ENCODE peak calls at places on chromosomes 7 and 10, in nine cellular contexts. One of them, this sample, is unnamed.

GRCh38 chr10:88385601-88386203 is 197.4 kb downstream of the RNLS start:
- DNase-seq in activated T-helper 1 cell treated with anti-CD3 and anti-CD28 coated beads, Interleukin-2, amount 50 U/mL, for 16 hours: peak; percentile 8
- DNase-seq in brain microvascular endothelial cell: no peak
- DNase-seq in H54: peak; percentile 29
- DNase-seq in naive B cell: peak; percentile 80
- DNase-seq in choroid plexus epithelial cell: no peak
- DNase-seq in ELF-1: no peak
- DNase-seq in cardiac muscle cell: no peak
- DNase-seq in spleen: peak; percentile 88
- DNase-seq in this sample: peak; percentile 13

GRCh38 chr7:139777304-139777890 is 401 bp downstream of the HIPK2 start:
- DNase-seq in activated T-helper 1 cell treated with anti-CD3 and anti-CD28 coated beads, Interleukin-2, amount 50 U/mL, for 16 hours: no peak
- DNase-seq in brain microvascular endothelial cell: no peak
- DNase-seq in H54: no peak
- DNase-seq in naive B cell: peak; percentile 27
- DNase-seq in choroid plexus epithelial cell: no peak
- DNase-seq in ELF-1: no peak
- DNase-seq in cardiac muscle cell: peak; percentile 69
- DNase-seq in spleen: peak; percentile 90
- DNase-seq in this sample: no peak

GRCh38 chr7:120996333-120996982 is 7.9 kb downstream of the CPED1 start:
- DNase-seq in activated T-helper 1 cell treated with anti-CD3 and anti-CD28 coated beads, Interleukin-2, amount 50 U/mL, for 16 hours: no peak
- DNase-seq in brain microvascular endothelial cell: peak; percentile 94
- DNase-seq in H54: no peak
- DNase-seq in naive B cell: peak; percentile 33
- DNase-seq in choroid plexus epithelial cell: peak; percentile 95
- DNase-seq in ELF-1: no peak
- DNase-seq in cardiac muscle cell: no peak
- DNase-seq in spleen: no peak
- DNase-seq in this sample: no peak

GRCh38 chr10:131553581-131553980 is 242.1 kb upstream of the TCERG1L start:
- DNase-seq in activated T-helper 1 cell treated with anti-CD3 and anti-CD28 coated beads, Interleukin-2, amount 50 U/mL, for 16 hours: no peak
- DNase-seq in brain microvascular endothelial cell: no peak
- DNase-seq in H54: no peak
- DNase-seq in naive B cell: no peak
- DNase-seq in choroid plexus epithelial cell: no peak
- DNase-seq in ELF-1: no peak
- DNase-seq in cardiac muscle cell: no peak
- DNase-seq in spleen: no peak
- DNase-seq in this sample: no peak

GRCh38 chr7:1647961-1648631 is 22.0 kb upstream of the ELFN1 start:
- DNase-seq in activated T-helper 1 cell treated with anti-CD3 and anti-CD28 coated beads, Interleukin-2, amount 50 U/mL, for 16 hours: no peak
- DNase-seq in brain microvascular endothelial cell: no peak
- DNase-seq in H54: no peak
- DNase-seq in naive B cell: no peak
- DNase-seq in choroid plexus epithelial cell: no peak
- DNase-seq in ELF-1: peak; percentile 51
- DNase-seq in cardiac muscle cell: peak; percentile 87
- DNase-seq in spleen: no peak
- DNase-seq in this sample: no peak

GRCh38 chr10:86075512-86075911 is 291.1 kb downstream of the GRID1 start:
- DNase-seq in activated T-helper 1 cell treated with anti-CD3 and anti-CD28 coated beads, Interleukin-2, amount 50 U/mL, for 16 hours: no peak
- DNase-seq in brain microvascular endothelial cell: no peak
- DNase-seq in H54: no peak
- DNase-seq in naive B cell: no peak
- DNase-seq in choroid plexus epithelial cell: no peak
- DNase-seq in ELF-1: no peak
- DNase-seq in cardiac muscle cell: no peak
- DNase-seq in spleen: no peak
- DNase-seq in this sample: no peak

GRCh38 chr10:102009801-102010425 is 46.1 kb downstream of the ARMH3 start:
- DNase-seq in activated T-helper 1 cell treated with anti-CD3 and anti-CD28 coated beads, Interleukin-2, amount 50 U/mL, for 16 hours: no peak
- DNase-seq in brain microvascular endothelial cell: peak; percentile 90
- DNase-seq in H54: peak; percentile 67
- DNase-seq in naive B cell: peak; percentile 71
- DNase-seq in choroid plexus epithelial cell: peak; percentile 97
- DNase-seq in ELF-1: peak; percentile 47
- DNase-seq in cardiac muscle cell: peak; percentile 82
- DNase-seq in spleen: no peak
- DNase-seq in this sample: no peak

GRCh38 chr7:116548506-116548905 is 23.7 kb downstream of the CAV1 start:
- DNase-seq in activated T-helper 1 cell treated with anti-CD3 and anti-CD28 coated beads, Interleukin-2, amount 50 U/mL, for 16 hours: no peak
- DNase-seq in brain microvascular endothelial cell: no peak
- DNase-seq in H54: no peak
- DNase-seq in naive B cell: no peak
- DNase-seq in choroid plexus epithelial cell: no peak
- DNase-seq in ELF-1: no peak
- DNase-seq in cardiac muscle cell: no peak
- DNase-seq in spleen: no peak
- DNase-seq in this sample: no peak

GRCh38 chr7:32161708-32162107 is 91.5 kb upstream of the PDE1C start:
- DNase-seq in activated T-helper 1 cell treated with anti-CD3 and anti-CD28 coated beads, Interleukin-2, amount 50 U/mL, for 16 hours: no peak
- DNase-seq in brain microvascular endothelial cell: peak; percentile 79
- DNase-seq in H54: no peak
- DNase-seq in naive B cell: no peak
- DNase-seq in choroid plexus epithelial cell: peak; percentile 87
- DNase-seq in ELF-1: no peak
- DNase-seq in cardiac muscle cell: no peak
- DNase-seq in spleen: no peak
- DNase-seq in this sample: no peak

GRCh38 chr7:101173752-101174244 is 6.3 kb downstream of the NAT16 start:
- DNase-seq in activated T-helper 1 cell treated with anti-CD3 and anti-CD28 coated beads, Interleukin-2, amount 50 U/mL, for 16 hours: no peak
- DNase-seq in brain microvascular endothelial cell: no peak
- DNase-seq in H54: peak; percentile 92
- DNase-seq in naive B cell: no peak
- DNase-seq in choroid plexus epithelial cell: peak; percentile 51
- DNase-seq in ELF-1: peak; percentile 93
- DNase-seq in cardiac muscle cell: no peak
- DNase-seq in spleen: no peak
- DNase-seq in this sample: peak; percentile 44

GRCh38 chr10:98587156-98587555 is 140.4 kb upstream of the HPS1 start:
- DNase-seq in activated T-helper 1 cell treated with anti-CD3 and anti-CD28 coated beads, Interleukin-2, amount 50 U/mL, for 16 hours: no peak
- DNase-seq in brain microvascular endothelial cell: no peak
- DNase-seq in H54: no peak
- DNase-seq in naive B cell: no peak
- DNase-seq in choroid plexus epithelial cell: no peak
- DNase-seq in ELF-1: no peak
- DNase-seq in cardiac muscle cell: peak; percentile 49
- DNase-seq in spleen: no peak
- DNase-seq in this sample: no peak

GRCh38 chr10:65891073-65891981 is 1034.5 kb upstream of the LRRTM3 start:
- DNase-seq in activated T-helper 1 cell treated with anti-CD3 and anti-CD28 coated beads, Interleukin-2, amount 50 U/mL, for 16 hours: no peak
- DNase-seq in brain microvascular endothelial cell: no peak
- DNase-seq in H54: peak; percentile 8
- DNase-seq in naive B cell: no peak
- DNase-seq in choroid plexus epithelial cell: no peak
- DNase-seq in ELF-1: no peak
- DNase-seq in cardiac muscle cell: peak; percentile 12
- DNase-seq in spleen: no peak
- DNase-seq in this sample: no peak

GRCh38 chr10:31650010-31650409 is 278.6 kb downstream of the ARHGAP12 start:
- DNase-seq in activated T-helper 1 cell treated with anti-CD3 and anti-CD28 coated beads, Interleukin-2, amount 50 U/mL, for 16 hours: no peak
- DNase-seq in brain microvascular endothelial cell: peak; percentile 89
- DNase-seq in H54: peak; percentile 37
- DNase-seq in naive B cell: no peak
- DNase-seq in choroid plexus epithelial cell: peak; percentile 89
- DNase-seq in ELF-1: no peak
- DNase-seq in cardiac muscle cell: no peak
- DNase-seq in spleen: no peak
- DNase-seq in this sample: no peak

GRCh38 chr7:539731-540411 is 20.2 kb upstream of the PDGFA start:
- DNase-seq in activated T-helper 1 cell treated with anti-CD3 and anti-CD28 coated beads, Interleukin-2, amount 50 U/mL, for 16 hours: no peak
- DNase-seq in brain microvascular endothelial cell: no peak
- DNase-seq in H54: peak; percentile 98
- DNase-seq in naive B cell: no peak
- DNase-seq in choroid plexus epithelial cell: no peak
- DNase-seq in ELF-1: peak; percentile 77
- DNase-seq in cardiac muscle cell: no peak
- DNase-seq in spleen: no peak
- DNase-seq in this sample: no peak

GRCh38 chr7:76294344-76295024 is 8.0 kb upstream of the HSPB1 start:
- DNase-seq in activated T-helper 1 cell treated with anti-CD3 and anti-CD28 coated beads, Interleukin-2, amount 50 U/mL, for 16 hours: no peak
- DNase-seq in brain microvascular endothelial cell: peak; percentile 96
- DNase-seq in H54: peak; percentile 77
- DNase-seq in naive B cell: peak; percentile 9
- DNase-seq in choroid plexus epithelial cell: peak; percentile 95
- DNase-seq in ELF-1: peak; percentile 94
- DNase-seq in cardiac muscle cell: peak; percentile 86
- DNase-seq in spleen: peak; percentile 90
- DNase-seq in this sample: no peak

GRCh38 chr10:133087679-133088523 is at the start of gene ADGRA1:
- DNase-seq in activated T-helper 1 cell treated with anti-CD3 and anti-CD28 coated beads, Interleukin-2, amount 50 U/mL, for 16 hours: no peak
- DNase-seq in brain microvascular endothelial cell: no peak
- DNase-seq in H54: no peak
- DNase-seq in naive B cell: no peak
- DNase-seq in choroid plexus epithelial cell: no peak
- DNase-seq in ELF-1: peak; percentile 45
- DNase-seq in cardiac muscle cell: peak; percentile 58
- DNase-seq in spleen: no peak
- DNase-seq in this sample: no peak

GRCh38 chr10:98267069-98267893 is 713 bp downstream of the LOXL4 start:
- DNase-seq in activated T-helper 1 cell treated with anti-CD3 and anti-CD28 coated beads, Interleukin-2, amount 50 U/mL, for 16 hours: no peak
- DNase-seq in brain microvascular endothelial cell: no peak
- DNase-seq in H54: peak; percentile 37
- DNase-seq in naive B cell: no peak
- DNase-seq in choroid plexus epithelial cell: peak; percentile 11
- DNase-seq in ELF-1: no peak
- DNase-seq in cardiac muscle cell: no peak
- DNase-seq in spleen: no peak
- DNase-seq in this sample: no peak

GRCh38 chr7:98852826-98853225 is 17.0 kb downstream of the TMEM130 start:
- DNase-seq in activated T-helper 1 cell treated with anti-CD3 and anti-CD28 coated beads, Interleukin-2, amount 50 U/mL, for 16 hours: no peak
- DNase-seq in brain microvascular endothelial cell: no peak
- DNase-seq in H54: no peak
- DNase-seq in naive B cell: no peak
- DNase-seq in choroid plexus epithelial cell: no peak
- DNase-seq in ELF-1: peak; percentile 42
- DNase-seq in cardiac muscle cell: no peak
- DNase-seq in spleen: no peak
- DNase-seq in this sample: no peak

GRCh38 chr7:38398725-38399321 is 125.4 kb upstream of the TARP start:
- DNase-seq in activated T-helper 1 cell treated with anti-CD3 and anti-CD28 coated beads, Interleukin-2, amount 50 U/mL, for 16 hours: peak; percentile 27
- DNase-seq in brain microvascular endothelial cell: peak; percentile 37
- DNase-seq in H54: peak; percentile 42
- DNase-seq in naive B cell: peak; percentile 44
- DNase-seq in choroid plexus epithelial cell: peak; percentile 74
- DNase-seq in ELF-1: peak; percentile 23
- DNase-seq in cardiac muscle cell: peak; percentile 77
- DNase-seq in spleen: peak; percentile 91
- DNase-seq in this sample: no peak

GRCh38 chr7:4607321-4607729 is 74.8 kb upstream of the FOXK1 start:
- DNase-seq in activated T-helper 1 cell treated with anti-CD3 and anti-CD28 coated beads, Interleukin-2, amount 50 U/mL, for 16 hours: no peak
- DNase-seq in brain microvascular endothelial cell: no peak
- DNase-seq in H54: no peak
- DNase-seq in naive B cell: no peak
- DNase-seq in choroid plexus epithelial cell: no peak
- DNase-seq in ELF-1: no peak
- DNase-seq in cardiac muscle cell: no peak
- DNase-seq in spleen: peak; percentile 64
- DNase-seq in this sample: no peak

GRCh38 chr7:70694357-70694908 is 437.5 kb upstream of the GALNT17 start:
- DNase-seq in activated T-helper 1 cell treated with anti-CD3 and anti-CD28 coated beads, Interleukin-2, amount 50 U/mL, for 16 hours: no peak
- DNase-seq in brain microvascular endothelial cell: peak; percentile 7
- DNase-seq in H54: no peak
- DNase-seq in naive B cell: no peak
- DNase-seq in choroid plexus epithelial cell: peak; percentile 47
- DNase-seq in ELF-1: no peak
- DNase-seq in cardiac muscle cell: peak; percentile 70
- DNase-seq in spleen: no peak
- DNase-seq in this sample: peak; percentile 19

GRCh38 chr10:17734432-17735110 is 17.4 kb upstream of the TMEM236 start:
- DNase-seq in activated T-helper 1 cell treated with anti-CD3 and anti-CD28 coated beads, Interleukin-2, amount 50 U/mL, for 16 hours: no peak
- DNase-seq in brain microvascular endothelial cell: no peak
- DNase-seq in H54: no peak
- DNase-seq in naive B cell: no peak
- DNase-seq in choroid plexus epithelial cell: no peak
- DNase-seq in ELF-1: no peak
- DNase-seq in cardiac muscle cell: no peak
- DNase-seq in spleen: no peak
- DNase-seq in this sample: no peak

GRCh38 chr10:131980321-131980720 is 1.4 kb downstream of the BNIP3 start:
- DNase-seq in activated T-helper 1 cell treated with anti-CD3 and anti-CD28 coated beads, Interleukin-2, amount 50 U/mL, for 16 hours: no peak
- DNase-seq in brain microvascular endothelial cell: no peak
- DNase-seq in H54: no peak
- DNase-seq in naive B cell: no peak
- DNase-seq in choroid plexus epithelial cell: no peak
- DNase-seq in ELF-1: no peak
- DNase-seq in cardiac muscle cell: no peak
- DNase-seq in spleen: peak; percentile 25
- DNase-seq in this sample: no peak

GRCh38 chr7:107711301-107711700 is 32.6 kb upstream of the CBLL1 start:
- DNase-seq in activated T-helper 1 cell treated with anti-CD3 and anti-CD28 coated beads, Interleukin-2, amount 50 U/mL, for 16 hours: no peak
- DNase-seq in brain microvascular endothelial cell: peak; percentile 73
- DNase-seq in H54: no peak
- DNase-seq in naive B cell: no peak
- DNase-seq in choroid plexus epithelial cell: peak; percentile 54
- DNase-seq in ELF-1: no peak
- DNase-seq in cardiac muscle cell: no peak
- DNase-seq in spleen: no peak
- DNase-seq in this sample: no peak

GRCh38 chr10:97991875-97992274 is 38.5 kb downstream of the CRTAC1 start:
- DNase-seq in activated T-helper 1 cell treated with anti-CD3 and anti-CD28 coated beads, Interleukin-2, amount 50 U/mL, for 16 hours: no peak
- DNase-seq in brain microvascular endothelial cell: peak; percentile 22
- DNase-seq in H54: peak; percentile 26
- DNase-seq in naive B cell: no peak
- DNase-seq in choroid plexus epithelial cell: peak; percentile 36
- DNase-seq in ELF-1: peak; percentile 48
- DNase-seq in cardiac muscle cell: peak; percentile 87
- DNase-seq in spleen: no peak
- DNase-seq in this sample: no peak

GRCh38 chr7:47293884-47294568 is 287.9 kb downstream of the TNS3 start:
- DNase-seq in activated T-helper 1 cell treated with anti-CD3 and anti-CD28 coated beads, Interleukin-2, amount 50 U/mL, for 16 hours: no peak
- DNase-seq in brain microvascular endothelial cell: no peak
- DNase-seq in H54: no peak
- DNase-seq in naive B cell: no peak
- DNase-seq in choroid plexus epithelial cell: peak; percentile 76
- DNase-seq in ELF-1: no peak
- DNase-seq in cardiac muscle cell: no peak
- DNase-seq in spleen: no peak
- DNase-seq in this sample: no peak

GRCh38 chr10:115895196-115895595 is 377.8 kb downstream of the GFRA1 start:
- DNase-seq in activated T-helper 1 cell treated with anti-CD3 and anti-CD28 coated beads, Interleukin-2, amount 50 U/mL, for 16 hours: no peak
- DNase-seq in brain microvascular endothelial cell: no peak
- DNase-seq in H54: no peak
- DNase-seq in naive B cell: no peak
- DNase-seq in choroid plexus epithelial cell: no peak
- DNase-seq in ELF-1: no peak
- DNase-seq in cardiac muscle cell: no peak
- DNase-seq in spleen: no peak
- DNase-seq in this sample: no peak

GRCh38 chr7:15476101-15476918 is 85.5 kb downstream of the AGMO start:
- DNase-seq in activated T-helper 1 cell treated with anti-CD3 and anti-CD28 coated beads, Interleukin-2, amount 50 U/mL, for 16 hours: no peak
- DNase-seq in brain microvascular endothelial cell: no peak
- DNase-seq in H54: no peak
- DNase-seq in naive B cell: no peak
- DNase-seq in choroid plexus epithelial cell: no peak
- DNase-seq in ELF-1: no peak
- DNase-seq in cardiac muscle cell: no peak
- DNase-seq in spleen: no peak
- DNase-seq in this sample: no peak

GRCh38 chr10:14137391-14137790 is 193.3 kb downstream of the FRMD4A start:
- DNase-seq in activated T-helper 1 cell treated with anti-CD3 and anti-CD28 coated beads, Interleukin-2, amount 50 U/mL, for 16 hours: no peak
- DNase-seq in brain microvascular endothelial cell: no peak
- DNase-seq in H54: no peak
- DNase-seq in naive B cell: no peak
- DNase-seq in choroid plexus epithelial cell: no peak
- DNase-seq in ELF-1: no peak
- DNase-seq in cardiac muscle cell: no peak
- DNase-seq in spleen: no peak
- DNase-seq in this sample: no peak

GRCh38 chr10:27822286-27822685 is 76.7 kb upstream of the MKX start:
- DNase-seq in activated T-helper 1 cell treated with anti-CD3 and anti-CD28 coated beads, Interleukin-2, amount 50 U/mL, for 16 hours: no peak
- DNase-seq in brain microvascular endothelial cell: peak; percentile 50
- DNase-seq in H54: no peak
- DNase-seq in naive B cell: no peak
- DNase-seq in choroid plexus epithelial cell: peak; percentile 2
- DNase-seq in ELF-1: no peak
- DNase-seq in cardiac muscle cell: no peak
- DNase-seq in spleen: no peak
- DNase-seq in this sample: no peak

GRCh38 chr10:93821051-93821772 is 63.5 kb downstream of the LGI1 start:
- DNase-seq in activated T-helper 1 cell treated with anti-CD3 and anti-CD28 coated beads, Interleukin-2, amount 50 U/mL, for 16 hours: no peak
- DNase-seq in brain microvascular endothelial cell: no peak
- DNase-seq in H54: no peak
- DNase-seq in naive B cell: no peak
- DNase-seq in choroid plexus epithelial cell: peak; percentile 78
- DNase-seq in ELF-1: no peak
- DNase-seq in cardiac muscle cell: peak; percentile 45
- DNase-seq in spleen: no peak
- DNase-seq in this sample: no peak

This sample was measured in central memory CD8-positive, alpha-beta T cell.